ENCODE peak calls at places on chromosomes 5 and 9, in four cellular contexts. One of them, this sample, is unnamed.

GRCh38 chr9:82010711-82011110 is 22.1 kb downstream of the SPATA31D1 start:
- DNase-seq in HCT116: no peak
- DNase-seq in K562: no peak
- DNase-seq in HepG2: no peak
- DNase-seq in this sample: no peak

GRCh38 chr9:72478993-72479392 is 42.4 kb upstream of the TMC1 start:
- DNase-seq in HCT116: no peak
- DNase-seq in K562: no peak
- DNase-seq in HepG2: no peak
- DNase-seq in this sample: no peak

GRCh38 chr9:121686930-121687541 is 35.6 kb downstream of the DAB2IP start:
- DNase-seq in HCT116: peak; percentile 43
- DNase-seq in K562: peak; percentile 71
- DNase-seq in HepG2: peak; percentile 63
- DNase-seq in this sample: peak; percentile 85

GRCh38 chr5:157860898-157861894 is 2.3 kb upstream of the CLINT1 start:
- DNase-seq in HCT116: no peak
- DNase-seq in K562: no peak
- DNase-seq in HepG2: peak; percentile 12
- DNase-seq in this sample: no peak

GRCh38 chr9:94772654-94773303 is 46.3 kb downstream of the AOPEP start:
- DNase-seq in HCT116: no peak
- DNase-seq in K562: no peak
- DNase-seq in HepG2: no peak
- DNase-seq in this sample: peak; percentile 42

GRCh38 chr9:120446681-120447080 is 133.3 kb downstream of the CDK5RAP2 start:
- DNase-seq in HCT116: no peak
- DNase-seq in K562: no peak
- DNase-seq in HepG2: no peak
- DNase-seq in this sample: no peak

GRCh38 chr5:76709762-76710161 is 6.2 kb upstream of the F2R start:
- DNase-seq in HCT116: no peak
- DNase-seq in K562: no peak
- DNase-seq in HepG2: no peak
- DNase-seq in this sample: no peak

GRCh38 chr5:139910901-139911300 is 115.3 kb downstream of the PSD2 start:
- DNase-seq in HCT116: no peak
- DNase-seq in K562: no peak
- DNase-seq in HepG2: no peak
- DNase-seq in this sample: no peak

GRCh38 chr5:67815455-67816391 is 399.8 kb upstream of the PIK3R1 start:
- DNase-seq in HCT116: no peak
- DNase-seq in K562: peak; percentile 27
- DNase-seq in HepG2: peak; percentile 81
- DNase-seq in this sample: no peak

GRCh38 chr5:140018096-140018481 is 25.0 kb downstream of the NRG2 start:
- DNase-seq in HCT116: no peak
- DNase-seq in K562: no peak
- DNase-seq in HepG2: no peak
- DNase-seq in this sample: peak; percentile 28

GRCh38 chr9:115118471-115119156 is 657 bp upstream of the TNC start:
- DNase-seq in HCT116: peak; percentile 50
- DNase-seq in K562: peak; percentile 4
- DNase-seq in HepG2: no peak
- DNase-seq in this sample: peak; percentile 75

GRCh38 chr9:115115117-115115880 is 2.7 kb downstream of the TNC start:
- DNase-seq in HCT116: no peak
- DNase-seq in K562: no peak
- DNase-seq in HepG2: no peak
- DNase-seq in this sample: no peak

GRCh38 chr9:115116620-115117284 is 1.2 kb downstream of the TNC start:
- DNase-seq in HCT116: no peak
- DNase-seq in K562: no peak
- DNase-seq in HepG2: no peak
- DNase-seq in this sample: no peak

GRCh38 chr9:115115924-115116323 is 2.0 kb downstream of the TNC start:
- DNase-seq in HCT116: peak; percentile 16
- DNase-seq in K562: no peak
- DNase-seq in HepG2: no peak
- DNase-seq in this sample: no peak

GRCh38 chr9:115117999-115118470 is at the start of gene TNC:
- DNase-seq in HCT116: no peak
- DNase-seq in K562: no peak
- DNase-seq in HepG2: no peak
- DNase-seq in this sample: peak; percentile 64
- TF ChIP-seq YY1 in HCT116: no peak
- TF ChIP-seq YY1 in K562: no peak
- TF ChIP-seq YY1 in HepG2: no peak
- TF ChIP-seq YY1 in this sample: peak; percentile 39

GRCh38 chr9:114155263-114155966 is at the start of gene COL27A1:
- DNase-seq in HCT116: peak; percentile 19
- DNase-seq in K562: peak; percentile 73
- DNase-seq in HepG2: peak; percentile 70
- DNase-seq in this sample: peak; percentile 97

GRCh38 chr9:114155967-114156294 is 594 bp downstream of the COL27A1 start:
- DNase-seq in HCT116: no peak
- DNase-seq in K562: no peak
- DNase-seq in HepG2: no peak
- DNase-seq in this sample: peak; percentile 74

GRCh38 chr9:114156311-114156657 is 947 bp downstream of the COL27A1 start:
- DNase-seq in HCT116: no peak
- DNase-seq in K562: no peak
- DNase-seq in HepG2: no peak
- DNase-seq in this sample: no peak

GRCh38 chr9:114154597-114155102 is 687 bp upstream of the COL27A1 start:
- DNase-seq in HCT116: no peak
- DNase-seq in K562: no peak
- DNase-seq in HepG2: no peak
- DNase-seq in this sample: no peak

GRCh38 chr9:114153761-114154596 is 1.4 kb upstream of the COL27A1 start:
- DNase-seq in HCT116: no peak
- DNase-seq in K562: no peak
- DNase-seq in HepG2: peak; percentile 95
- DNase-seq in this sample: peak; percentile 68
- TF ChIP-seq ELF1 in HCT116: no peak
- TF ChIP-seq ELF1 in K562: no peak
- TF ChIP-seq ELF1 in HepG2: peak; percentile 25
- TF ChIP-seq ELF1 in this sample: no peak

DNA sequence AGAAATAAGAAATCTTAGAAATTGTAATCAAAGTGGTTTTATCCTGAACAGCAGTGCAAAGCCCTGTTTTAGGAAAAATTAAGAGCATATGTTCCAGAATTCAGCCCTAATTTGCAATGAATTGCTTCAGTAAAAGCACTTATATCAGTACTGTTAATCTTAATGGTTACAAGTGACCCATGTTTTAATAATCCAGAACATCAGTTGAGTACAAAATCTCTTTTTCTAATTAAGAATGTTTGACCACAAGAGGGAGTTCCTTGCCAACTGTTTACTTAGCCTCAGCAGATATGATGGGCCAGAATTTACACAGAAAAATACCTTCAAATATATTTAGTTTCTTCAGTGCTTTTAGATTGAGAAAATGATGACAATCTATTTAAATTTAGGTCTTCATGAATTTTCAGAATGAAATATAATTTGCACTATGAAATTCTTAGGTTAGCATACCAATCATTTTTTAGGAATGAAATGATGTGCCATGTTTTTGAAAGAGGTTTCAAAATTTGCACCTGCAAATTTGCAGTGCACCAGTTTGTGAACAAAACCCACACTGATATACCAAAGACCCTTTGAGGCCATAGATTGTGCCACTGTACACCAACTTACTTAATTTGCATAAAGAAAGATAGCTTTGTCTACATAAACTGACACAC is 926.3 kb upstream of the ARRDC3 start:
- DNase-seq in HCT116: peak; percentile 13
- DNase-seq in K562: peak; percentile 2
- DNase-seq in HepG2: peak; percentile 11
- DNase-seq in this sample: peak; percentile 53
- TF ChIP-seq YY1 in HCT116: no peak
- TF ChIP-seq YY1 in K562: no peak
- TF ChIP-seq YY1 in HepG2: no peak
- TF ChIP-seq YY1 in this sample: no peak

GRCh38 chr5:178899289-178899688 is 3.6 kb downstream of the ZFP2 start:
- DNase-seq in HCT116: no peak
- DNase-seq in K562: no peak
- DNase-seq in HepG2: no peak
- DNase-seq in this sample: no peak

DNA sequence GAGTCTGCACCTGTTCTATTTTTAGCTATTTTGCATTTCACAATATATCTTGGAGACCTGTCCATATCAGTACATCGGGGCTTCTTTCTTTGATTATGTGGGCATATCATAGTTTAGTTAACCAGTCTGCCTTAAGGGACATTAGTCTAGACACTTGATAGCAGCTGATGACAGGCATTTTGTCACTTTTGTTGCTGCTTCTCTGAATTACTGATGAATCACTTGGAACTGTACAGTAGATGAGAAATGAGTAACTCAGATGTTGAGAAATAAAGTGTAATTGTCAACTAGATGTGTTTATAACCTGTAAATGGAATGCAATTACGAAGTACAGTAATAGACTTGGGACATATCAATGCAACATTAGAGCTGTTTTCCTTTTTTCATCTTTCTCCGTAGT is 7.1 kb downstream of the ZFP2 start:
- DNase-seq in HCT116: no peak
- DNase-seq in K562: no peak
- DNase-seq in HepG2: no peak
- DNase-seq in this sample: no peak
- TF ChIP-seq ELF1 in HCT116: no peak
- TF ChIP-seq ELF1 in K562: no peak
- TF ChIP-seq ELF1 in HepG2: no peak
- TF ChIP-seq ELF1 in this sample: no peak

GRCh38 chr5:111367081-111367480 is 142.9 kb downstream of the CAMK4 start:
- DNase-seq in HCT116: peak; percentile 85
- DNase-seq in K562: no peak
- DNase-seq in HepG2: no peak
- DNase-seq in this sample: no peak
- TF ChIP-seq YY1 in HCT116: no peak
- TF ChIP-seq YY1 in K562: no peak
- TF ChIP-seq YY1 in HepG2: no peak
- TF ChIP-seq YY1 in this sample: no peak

GRCh38 chr9:101543098-101543735 is 9.6 kb downstream of the RNF20 start:
- DNase-seq in HCT116: no peak
- DNase-seq in K562: no peak
- DNase-seq in HepG2: no peak
- DNase-seq in this sample: no peak

GRCh38 chr9:101536938-101537337 is 3.3 kb downstream of the RNF20 start:
- DNase-seq in HCT116: no peak
- DNase-seq in K562: peak; percentile 37
- DNase-seq in HepG2: peak; percentile 12
- DNase-seq in this sample: no peak

GRCh38 chr9:101536351-101536750 is 2.7 kb downstream of the RNF20 start:
- DNase-seq in HCT116: no peak
- DNase-seq in K562: no peak
- DNase-seq in HepG2: no peak
- DNase-seq in this sample: no peak

GRCh38 chr9:101540069-101540468 is 6.4 kb downstream of the RNF20 start:
- DNase-seq in HCT116: no peak
- DNase-seq in K562: no peak
- DNase-seq in HepG2: no peak
- DNase-seq in this sample: no peak
- TF ChIP-seq ELF1 in HCT116: no peak
- TF ChIP-seq ELF1 in K562: no peak
- TF ChIP-seq ELF1 in HepG2: no peak
- TF ChIP-seq ELF1 in this sample: no peak

GRCh38 chr9:35797311-35798109 is 6.1 kb downstream of the NPR2 start:
- DNase-seq in HCT116: no peak
- DNase-seq in K562: no peak
- DNase-seq in HepG2: no peak
- DNase-seq in this sample: no peak

GRCh38 chr9:35795701-35796100 is 4.3 kb downstream of the NPR2 start:
- DNase-seq in HCT116: no peak
- DNase-seq in K562: no peak
- DNase-seq in HepG2: no peak
- DNase-seq in this sample: no peak

GRCh38 chr9:35801328-35802128 is 10.1 kb downstream of the NPR2 start:
- DNase-seq in HCT116: no peak
- DNase-seq in K562: peak; percentile 84
- DNase-seq in HepG2: peak; percentile 56
- DNase-seq in this sample: no peak

GRCh38 chr9:35798658-35799366 is 7.4 kb downstream of the NPR2 start:
- DNase-seq in HCT116: no peak
- DNase-seq in K562: peak; percentile 73
- DNase-seq in HepG2: peak; percentile 25
- DNase-seq in this sample: peak; percentile 40

GRCh38 chr9:35800530-35800929 is 9.1 kb downstream of the NPR2 start:
- DNase-seq in HCT116: no peak
- DNase-seq in K562: no peak
- DNase-seq in HepG2: no peak
- DNase-seq in this sample: no peak
- TF ChIP-seq YY1 in HCT116: no peak
- TF ChIP-seq YY1 in K562: no peak
- TF ChIP-seq YY1 in HepG2: no peak
- TF ChIP-seq YY1 in this sample: no peak

GRCh38 chr5:149853019-149853648 is 91.5 kb downstream of the PDE6A start:
- DNase-seq in HCT116: peak; percentile 44
- DNase-seq in K562: peak; percentile 82
- DNase-seq in HepG2: peak; percentile 58
- DNase-seq in this sample: peak; percentile 73
- TF ChIP-seq ELF1 in HCT116: no peak
- TF ChIP-seq ELF1 in K562: no peak
- TF ChIP-seq ELF1 in HepG2: no peak
- TF ChIP-seq ELF1 in this sample: no peak

DNA sequence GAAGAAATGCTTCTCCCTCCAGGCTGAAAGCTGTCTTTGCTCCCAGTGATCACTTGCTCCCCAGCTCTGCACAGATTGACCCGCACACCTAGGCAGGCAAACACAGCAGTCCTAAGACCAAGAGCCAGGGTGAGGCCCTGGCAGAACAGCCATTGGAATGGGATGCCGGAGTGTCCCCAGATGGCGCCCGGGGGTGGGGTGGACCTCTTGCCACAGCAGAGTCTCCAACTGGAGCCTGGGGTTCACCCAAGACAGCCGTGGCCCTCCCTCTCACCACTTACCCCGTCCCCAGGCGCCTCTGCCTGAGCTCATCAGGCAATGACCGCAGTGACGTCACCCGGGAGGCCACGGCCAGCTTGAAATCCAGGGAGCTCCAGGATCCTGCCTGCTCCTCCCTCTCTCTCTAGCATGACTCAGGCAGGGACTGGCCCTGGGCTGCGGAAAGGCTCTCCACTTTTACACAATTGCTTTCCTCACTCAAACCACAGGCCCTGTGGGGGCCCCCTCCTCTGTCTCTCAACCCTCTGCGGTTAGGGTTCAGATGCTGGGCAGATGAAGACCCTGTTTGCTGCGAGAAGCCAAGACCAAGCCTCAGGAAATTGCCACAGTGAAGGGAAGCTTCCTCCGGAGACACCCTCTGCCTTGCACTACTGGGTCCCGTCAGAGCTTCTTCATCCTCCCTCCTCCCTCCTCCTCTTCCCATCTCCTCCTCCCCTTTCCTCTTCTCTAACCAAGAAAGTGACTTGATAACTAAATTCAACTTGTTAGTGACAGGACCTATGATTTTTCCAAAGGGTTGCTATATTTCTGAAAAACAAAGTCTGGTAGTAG is 24.3 kb upstream of the PTGES start:
- DNase-seq in HCT116: peak; percentile 89
- DNase-seq in K562: peak; percentile 96
- DNase-seq in HepG2: peak; percentile 67
- DNase-seq in this sample: peak; percentile 45
- TF ChIP-seq YY1 in HCT116: no peak
- TF ChIP-seq YY1 in K562: peak; percentile 59
- TF ChIP-seq YY1 in HepG2: no peak
- TF ChIP-seq YY1 in this sample: peak; percentile 68